ENCODE peak calls at places on chromosomes 5 and 9, in seven cellular contexts. One of them, this sample, is unnamed. For H3K4me1, the result is how much of the 10 kb centered on the place peaks cover.

GRCh38 chr5:179801304-179802206 is 5.1 kb downstream of the MGAT4B start:
- DNase-seq in endothelial cell of umbilical vein: peak
- DNase-seq in stomach: peak
- DNase-seq in SK-N-SH: peak
- DNase-seq in suprapubic skin: peak
- DNase-seq in sigmoid colon: peak
- DNase-seq in GM12878: no peak
- DNase-seq in this sample: peak

GRCh38 chr5:126067404-126067803 is 355.8 kb upstream of the GRAMD2B start:
- DNase-seq in endothelial cell of umbilical vein: no peak
- DNase-seq in stomach: no peak
- DNase-seq in SK-N-SH: no peak
- DNase-seq in suprapubic skin: no peak
- DNase-seq in sigmoid colon: no peak
- DNase-seq in GM12878: no peak
- DNase-seq in this sample: no peak

GRCh38 chr5:119435436-119436132 is 16.7 kb upstream of the HSD17B4 start:
- DNase-seq in endothelial cell of umbilical vein: peak
- DNase-seq in stomach: peak
- DNase-seq in SK-N-SH: no peak
- DNase-seq in suprapubic skin: no peak
- DNase-seq in sigmoid colon: peak
- DNase-seq in GM12878: peak
- DNase-seq in this sample: peak

GRCh38 chr9:25681270-25681669 is 3.0 kb upstream of the TUSC1 start:
- DNase-seq in endothelial cell of umbilical vein: no peak
- DNase-seq in stomach: no peak
- DNase-seq in SK-N-SH: no peak
- DNase-seq in suprapubic skin: no peak
- DNase-seq in sigmoid colon: no peak
- DNase-seq in GM12878: no peak
- DNase-seq in this sample: no peak

GRCh38 chr5:44446399-44446798 is 57.2 kb upstream of the FGF10 start:
- DNase-seq in endothelial cell of umbilical vein: no peak
- DNase-seq in stomach: no peak
- DNase-seq in SK-N-SH: no peak
- DNase-seq in suprapubic skin: no peak
- DNase-seq in sigmoid colon: no peak
- DNase-seq in GM12878: no peak
- DNase-seq in this sample: no peak

GRCh38 chr5:143403357-143403606 is 204 bp downstream of the NR3C1 start:
- DNase-seq in endothelial cell of umbilical vein: no peak
- DNase-seq in stomach: no peak
- DNase-seq in SK-N-SH: no peak
- DNase-seq in suprapubic skin: no peak
- DNase-seq in sigmoid colon: no peak
- DNase-seq in GM12878: no peak
- DNase-seq in this sample: no peak

GRCh38 chr5:180313677-180314076 is 21.8 kb upstream of the MAPK9 start:
- DNase-seq in endothelial cell of umbilical vein: peak
- DNase-seq in stomach: no peak
- DNase-seq in SK-N-SH: peak
- DNase-seq in suprapubic skin: no peak
- DNase-seq in sigmoid colon: no peak
- DNase-seq in GM12878: no peak
- DNase-seq in this sample: no peak

GRCh38 chr5:179233909-179234562 is 111.2 kb downstream of the ADAMTS2 start:
- DNase-seq in endothelial cell of umbilical vein: no peak
- DNase-seq in stomach: no peak
- DNase-seq in SK-N-SH: peak
- DNase-seq in suprapubic skin: peak
- DNase-seq in sigmoid colon: peak
- DNase-seq in GM12878: no peak
- DNase-seq in this sample: no peak

GRCh38 chr5:112885001-112885400 is 23.9 kb downstream of the SRP19 start:
- DNase-seq in endothelial cell of umbilical vein: no peak
- DNase-seq in stomach: peak
- DNase-seq in SK-N-SH: no peak
- DNase-seq in suprapubic skin: no peak
- DNase-seq in sigmoid colon: no peak
- DNase-seq in GM12878: no peak
- DNase-seq in this sample: no peak

GRCh38 chr5:57221049-57221568 is 47.2 kb downstream of the GPBP1 start:
- DNase-seq in endothelial cell of umbilical vein: peak
- DNase-seq in stomach: no peak
- DNase-seq in SK-N-SH: peak
- DNase-seq in suprapubic skin: no peak
- DNase-seq in sigmoid colon: no peak
- DNase-seq in GM12878: peak
- DNase-seq in this sample: no peak

GRCh38 chr9:137829260-137829996 is 48.2 kb upstream of the CACNA1B start:
- DNase-seq in endothelial cell of umbilical vein: no peak
- DNase-seq in stomach: no peak
- DNase-seq in SK-N-SH: no peak
- DNase-seq in suprapubic skin: no peak
- DNase-seq in sigmoid colon: no peak
- DNase-seq in GM12878: no peak
- DNase-seq in this sample: no peak

GRCh38 chr5:172565455-172565854 is 75.6 kb upstream of the NEURL1B start:
- DNase-seq in endothelial cell of umbilical vein: no peak
- DNase-seq in stomach: no peak
- DNase-seq in SK-N-SH: no peak
- DNase-seq in suprapubic skin: no peak
- DNase-seq in sigmoid colon: peak
- DNase-seq in GM12878: no peak
- DNase-seq in this sample: no peak

GRCh38 chr5:142433526-142434321 is 108.9 kb upstream of the SPRY4 start:
- DNase-seq in endothelial cell of umbilical vein: peak
- DNase-seq in stomach: no peak
- DNase-seq in SK-N-SH: no peak
- DNase-seq in suprapubic skin: no peak
- DNase-seq in sigmoid colon: no peak
- DNase-seq in GM12878: no peak
- DNase-seq in this sample: no peak

GRCh38 chr5:2131196-2131595 is 248.5 kb upstream of the IRX4 start:
- DNase-seq in endothelial cell of umbilical vein: no peak
- DNase-seq in stomach: no peak
- DNase-seq in SK-N-SH: no peak
- DNase-seq in suprapubic skin: no peak
- DNase-seq in sigmoid colon: no peak
- DNase-seq in GM12878: no peak
- DNase-seq in this sample: no peak

GRCh38 chr9:106305428-106306133 is 557.4 kb upstream of the ZNF462 start:
- DNase-seq in endothelial cell of umbilical vein: no peak
- DNase-seq in stomach: no peak
- DNase-seq in SK-N-SH: no peak
- DNase-seq in suprapubic skin: no peak
- DNase-seq in sigmoid colon: no peak
- DNase-seq in GM12878: no peak
- DNase-seq in this sample: no peak

GRCh38 chr5:75054110-75054930 is 2.0 kb upstream of the GCNT4 start:
- DNase-seq in endothelial cell of umbilical vein: no peak
- DNase-seq in stomach: peak
- DNase-seq in SK-N-SH: peak
- DNase-seq in suprapubic skin: peak
- DNase-seq in sigmoid colon: peak
- DNase-seq in GM12878: no peak
- DNase-seq in this sample: peak

GRCh38 chr5:120258123-120258522 is 206.0 kb upstream of the PRR16 start:
- DNase-seq in endothelial cell of umbilical vein: no peak
- DNase-seq in stomach: no peak
- DNase-seq in SK-N-SH: no peak
- DNase-seq in suprapubic skin: no peak
- DNase-seq in sigmoid colon: no peak
- DNase-seq in GM12878: no peak
- DNase-seq in this sample: no peak

GRCh38 chr5:141771562-141771961 is 89.5 kb upstream of the ARAP3 start:
- DNase-seq in endothelial cell of umbilical vein: no peak
- DNase-seq in stomach: no peak
- DNase-seq in SK-N-SH: no peak
- DNase-seq in suprapubic skin: no peak
- DNase-seq in sigmoid colon: no peak
- DNase-seq in GM12878: no peak
- DNase-seq in this sample: no peak

GRCh38 chr9:89795555-89796195 is 190.9 kb downstream of the GADD45G start:
- DNase-seq in endothelial cell of umbilical vein: no peak
- DNase-seq in stomach: no peak
- DNase-seq in SK-N-SH: no peak
- DNase-seq in suprapubic skin: no peak
- DNase-seq in sigmoid colon: no peak
- DNase-seq in GM12878: no peak
- DNase-seq in this sample: no peak

GRCh38 chr9:127116946-127117345 is 5.5 kb downstream of the ANGPTL2 start:
- DNase-seq in endothelial cell of umbilical vein: no peak
- DNase-seq in stomach: no peak
- DNase-seq in SK-N-SH: no peak
- DNase-seq in suprapubic skin: no peak
- DNase-seq in sigmoid colon: no peak
- DNase-seq in GM12878: no peak
- DNase-seq in this sample: no peak

GRCh38 chr5:67844937-67845336 is 370.6 kb upstream of the PIK3R1 start:
- DNase-seq in endothelial cell of umbilical vein: no peak
- DNase-seq in stomach: no peak
- DNase-seq in SK-N-SH: no peak
- DNase-seq in suprapubic skin: no peak
- DNase-seq in sigmoid colon: no peak
- DNase-seq in GM12878: no peak
- DNase-seq in this sample: no peak

GRCh38 chr5:67842806-67843205 is 372.8 kb upstream of the PIK3R1 start:
- DNase-seq in endothelial cell of umbilical vein: peak
- DNase-seq in stomach: no peak
- DNase-seq in SK-N-SH: peak
- DNase-seq in suprapubic skin: no peak
- DNase-seq in sigmoid colon: no peak
- DNase-seq in GM12878: no peak
- DNase-seq in this sample: no peak
- TF ChIP-seq CTCF in endothelial cell of umbilical vein: peak
- TF ChIP-seq CTCF in stomach: no peak
- TF ChIP-seq CTCF in SK-N-SH: no peak
- TF ChIP-seq CTCF in suprapubic skin: no peak
- TF ChIP-seq CTCF in sigmoid colon: no peak
- TF ChIP-seq CTCF in GM12878: no peak
- TF ChIP-seq CTCF in this sample: no peak

DNA sequence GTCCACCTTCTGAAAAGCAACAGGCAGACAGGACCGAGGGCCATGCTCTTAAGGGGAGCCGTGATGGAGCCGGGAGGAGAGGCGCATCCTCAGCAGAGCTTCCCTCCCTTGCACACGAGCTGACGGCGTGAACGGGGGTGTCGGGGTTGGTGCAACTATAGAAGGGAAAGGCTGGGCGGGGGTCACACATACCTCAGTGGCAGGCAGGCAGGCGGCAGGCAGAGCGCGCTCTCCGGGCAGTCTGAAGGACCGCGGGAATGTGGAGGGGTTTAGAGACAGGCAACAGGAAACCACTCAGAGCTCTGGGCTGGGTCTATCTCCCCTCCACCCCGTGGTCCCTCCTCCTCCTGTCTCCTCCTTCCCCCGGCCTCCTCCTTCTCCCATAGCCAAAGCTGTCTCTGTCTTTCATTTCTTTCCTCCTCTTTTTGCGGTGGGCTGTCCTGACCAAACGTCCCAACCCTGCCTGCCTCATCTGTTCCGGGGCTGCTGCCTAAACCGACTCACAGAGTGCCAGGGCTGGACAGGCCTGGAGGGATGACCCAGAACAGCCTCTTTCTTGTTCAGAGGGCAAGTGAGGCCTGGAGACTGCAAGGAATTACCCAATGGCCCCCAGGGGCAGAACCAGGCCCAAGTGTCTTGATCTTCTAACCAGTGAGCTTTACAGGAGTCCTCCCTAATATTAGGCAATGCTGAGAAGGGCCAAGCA is at the start of gene SPARC:
- DNase-seq in endothelial cell of umbilical vein: peak
- DNase-seq in stomach: no peak
- DNase-seq in SK-N-SH: peak
- DNase-seq in suprapubic skin: peak
- DNase-seq in sigmoid colon: peak
- DNase-seq in GM12878: no peak
- DNase-seq in this sample: peak
- TF ChIP-seq POLR2AphosphoS5 in endothelial cell of umbilical vein: peak
- TF ChIP-seq POLR2AphosphoS5 in stomach: peak
- TF ChIP-seq POLR2AphosphoS5 in SK-N-SH: peak
- TF ChIP-seq POLR2AphosphoS5 in suprapubic skin: no peak
- TF ChIP-seq POLR2AphosphoS5 in sigmoid colon: peak
- TF ChIP-seq POLR2AphosphoS5 in GM12878: peak
- TF ChIP-seq POLR2AphosphoS5 in this sample: peak

DNA sequence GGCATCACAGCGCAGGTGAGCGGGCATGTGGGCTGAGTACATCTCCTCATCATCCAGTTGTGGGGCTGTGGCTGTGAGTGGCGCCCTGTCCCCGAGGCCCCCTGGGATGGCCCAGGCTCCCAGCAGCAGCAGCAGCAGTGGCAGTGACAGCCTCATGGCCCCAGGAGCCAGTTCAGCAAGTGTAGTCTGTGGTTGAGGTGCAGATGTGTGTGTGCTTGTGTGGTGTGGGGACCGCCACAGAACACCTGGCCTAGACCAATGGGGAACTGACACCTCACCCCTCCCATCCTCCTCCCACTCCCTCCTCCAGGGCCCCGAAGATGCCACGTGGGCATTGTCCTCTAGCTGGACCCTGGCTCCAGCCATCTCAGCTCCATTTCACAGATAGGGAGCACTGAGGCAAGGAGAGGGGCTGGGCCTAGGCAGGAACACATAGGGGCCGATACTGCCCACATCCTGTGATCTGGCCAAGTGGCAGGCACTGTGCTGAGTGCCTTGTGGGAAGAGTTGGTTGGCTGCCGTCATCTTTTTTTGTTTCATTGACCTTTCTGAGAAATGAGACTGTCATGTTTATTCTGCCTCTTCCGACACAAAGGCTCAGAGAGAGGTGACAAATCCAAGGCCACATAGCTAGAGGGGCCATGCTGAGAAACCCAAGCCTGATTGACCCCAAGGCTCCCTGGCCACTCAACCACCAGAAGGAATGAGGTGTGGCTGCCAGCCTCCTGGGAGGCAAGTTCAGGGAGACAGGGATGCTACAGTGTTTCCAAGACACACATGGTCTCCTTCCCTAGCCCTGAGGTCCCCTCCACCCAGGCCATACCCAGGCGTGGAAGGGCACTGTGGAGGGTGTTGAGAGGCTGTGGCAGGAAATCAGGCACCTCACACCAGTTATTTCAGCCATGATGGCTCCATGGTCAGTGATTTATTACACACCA is at the start of gene MZB1:
- DNase-seq in endothelial cell of umbilical vein: no peak
- DNase-seq in stomach: no peak
- DNase-seq in SK-N-SH: no peak
- DNase-seq in suprapubic skin: peak
- DNase-seq in sigmoid colon: no peak
- DNase-seq in GM12878: peak
- DNase-seq in this sample: peak
- H3K4me1 ChIP-seq in endothelial cell of umbilical vein: under half
- H3K4me1 ChIP-seq in stomach: half or more
- H3K4me1 ChIP-seq in SK-N-SH: under half
- H3K4me1 ChIP-seq in suprapubic skin: half or more
- H3K4me1 ChIP-seq in sigmoid colon: under half
- H3K4me1 ChIP-seq in GM12878: half or more
- H3K4me1 ChIP-seq in this sample: half or more

DNA sequence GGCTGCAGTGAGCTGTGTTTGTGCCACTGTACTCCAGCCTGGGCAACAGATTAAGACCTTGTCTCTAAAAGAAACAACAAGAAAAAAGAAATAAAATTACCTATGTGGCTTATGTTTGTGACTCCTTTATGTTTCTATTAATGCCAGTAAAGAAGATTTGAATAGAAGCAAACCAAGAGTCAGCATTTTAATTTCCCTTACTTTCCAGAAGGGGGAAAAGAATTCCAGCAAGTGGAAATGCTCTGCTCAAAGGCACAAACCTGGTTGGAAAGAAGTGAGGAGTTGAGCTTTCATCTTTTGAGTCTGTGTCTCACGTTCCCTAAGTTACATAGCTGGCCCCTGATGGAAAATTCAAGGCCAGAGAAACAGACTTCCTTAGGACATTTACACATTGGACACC is 23.6 kb upstream of the ELL2 start:
- DNase-seq in endothelial cell of umbilical vein: no peak
- DNase-seq in stomach: no peak
- DNase-seq in SK-N-SH: no peak
- DNase-seq in suprapubic skin: no peak
- DNase-seq in sigmoid colon: no peak
- DNase-seq in GM12878: no peak
- DNase-seq in this sample: no peak
- TF ChIP-seq CTCF in endothelial cell of umbilical vein: no peak
- TF ChIP-seq CTCF in stomach: no peak
- TF ChIP-seq CTCF in SK-N-SH: no peak
- TF ChIP-seq CTCF in suprapubic skin: no peak
- TF ChIP-seq CTCF in sigmoid colon: no peak
- TF ChIP-seq CTCF in GM12878: no peak
- TF ChIP-seq CTCF in this sample: no peak